ENCODE peak calls at places on chromosomes 11 and 22, in seven cellular contexts. V, F, E, I, W, M and R are unnamed samples.

GRCh38 chr11:32317646-32318045 is 117.7 kb downstream of the WT1 start:
- DNase-seq in E (no peak), I (no peak), F (no peak), M (no peak), V (no peak), W (no peak), R (no peak)

GRCh38 chr22:24120029-24120428 is 61.3 kb upstream of the SUSD2 start:
- DNase-seq in V (no peak), F (no peak), W (no peak), M (no peak), E (no peak), I (peak), R (no peak)

GRCh38 chr11:110162216-110162615 is 69.0 kb downstream of the ZC3H12C start:
- DNase-seq in F (no peak), M (no peak), E (no peak), W (no peak), V (no peak), I (no peak), R (no peak)

GRCh38 chr11:38100836-38101235 is 1502.8 kb upstream of the RAG2 start:
- DNase-seq in V (no peak), W (no peak), E (no peak), I (no peak), F (no peak), M (no peak), R (no peak)

GRCh38 chr11:43278302-43278956 is 33.4 kb upstream of the API5 start:
- DNase-seq in I (no peak), V (no peak), E (no peak), M (peak), F (peak), W (peak), R (no peak)

GRCh38 chr11:91932151-91932821 is 292.3 kb upstream of the FAT3 start:
- DNase-seq in F (no peak), W (no peak), I (no peak), E (no peak), M (no peak), V (peak), R (no peak)

GRCh38 chr11:1733716-1734351 is 16.6 kb downstream of the IFITM10 start:
- DNase-seq in I (no peak), M (no peak), F (no peak), W (no peak), E (no peak), V (no peak), R (no peak)

GRCh38 chr11:10937416-10937815 is 79.6 kb upstream of the ZBED5 start:
- DNase-seq in E (no peak), M (no peak), F (no peak), V (no peak), W (no peak), I (no peak), R (no peak)

GRCh38 chr11:19988598-19988997 is 171.7 kb downstream of the DBX1 start:
- DNase-seq in E (peak), V (no peak), I (peak), M (peak), W (peak), F (peak), R (no peak)

DNA sequence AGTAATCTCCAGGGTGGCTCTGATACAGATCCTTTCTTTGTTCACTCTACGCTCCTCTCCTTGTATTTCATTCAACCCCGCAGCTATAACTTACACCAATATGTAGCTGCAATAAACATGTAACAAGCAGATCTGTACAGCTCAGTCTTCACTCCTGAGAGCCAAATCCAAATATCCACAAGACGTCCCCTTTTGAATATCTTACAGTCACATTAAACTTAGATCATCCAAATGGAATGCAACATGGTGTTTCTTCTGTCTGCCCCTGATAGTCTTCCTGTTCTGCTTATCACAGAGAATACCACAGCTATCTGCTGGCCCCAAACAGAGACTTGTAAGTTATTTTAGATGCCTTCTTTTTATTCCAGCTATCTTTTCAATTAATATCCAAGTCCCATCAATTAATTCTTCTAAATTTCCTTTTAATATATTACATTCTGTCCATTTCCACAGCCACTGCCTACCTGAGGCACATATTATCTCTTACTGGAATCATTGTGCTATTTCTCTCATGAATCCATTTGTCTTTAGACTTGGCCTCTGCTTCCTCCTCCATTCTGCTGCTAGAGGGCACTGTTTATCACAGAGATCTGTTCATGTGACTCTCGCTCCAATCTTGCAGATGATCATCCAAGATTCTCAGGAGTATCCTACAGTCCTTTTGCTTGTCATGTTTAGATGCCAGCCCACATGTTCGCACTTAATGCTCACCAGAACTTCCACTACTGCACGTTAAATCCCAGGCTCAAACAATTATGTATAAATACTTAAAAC is 908.6 kb downstream of the NTM start:
- DNase-seq in W (no peak), V (peak), I (no peak), E (no peak), F (peak), M (peak), R (no peak)
- TF ChIP-seq CTCF in W (peak), V (peak), I (no peak), E (peak), F (peak), M (peak), R (no peak)

DNA sequence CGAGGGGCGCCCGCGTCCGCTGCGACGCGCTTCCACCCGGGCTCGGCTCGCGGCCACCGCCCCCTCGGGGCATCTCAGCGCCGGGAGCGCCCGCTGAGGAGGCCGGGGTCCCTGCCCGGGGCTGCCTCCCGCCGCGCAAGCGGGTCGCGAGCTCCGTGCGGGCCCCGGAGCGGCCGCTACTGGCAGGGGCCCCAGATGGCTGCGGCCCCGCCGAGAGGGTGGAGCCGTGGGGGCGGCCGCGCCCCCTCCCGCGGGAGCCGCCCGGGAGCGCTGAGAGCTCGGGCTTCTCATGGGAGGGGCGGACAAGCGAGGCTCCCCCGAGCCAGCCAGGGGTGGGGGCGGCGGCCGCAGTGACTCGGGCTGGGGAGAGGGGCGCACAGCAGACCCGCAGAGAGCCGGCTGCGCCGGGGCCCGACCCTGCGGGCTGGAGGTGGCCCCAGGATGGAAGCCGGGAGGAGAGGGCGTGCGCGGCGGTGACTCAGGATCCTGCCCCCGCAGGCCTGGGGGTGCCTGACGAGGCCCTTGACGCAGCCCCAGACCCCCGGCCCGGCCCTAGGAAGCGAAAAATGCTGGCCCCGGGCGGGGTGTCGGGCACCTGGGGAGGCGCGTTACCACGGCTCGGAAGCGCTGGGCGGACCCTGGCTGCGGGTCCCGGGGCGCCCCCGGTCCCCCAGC is 606 bp upstream of the ZFTA start:
- DNase-seq in F (peak), I (peak), E (peak), W (no peak), V (no peak), M (peak), R (peak)
- TF ChIP-seq CTCF in F (no peak), I (no peak), E (no peak), W (peak), V (no peak), M (no peak), R (peak)

GRCh38 chr22:22508274-22509176 is at the start of gene ZNF280B:
- DNase-seq in W (peak), M (peak), E (peak), V (peak), I (peak), F (peak), R (peak)
- TF ChIP-seq CTCF in W (peak), M (peak), E (peak), V (peak), I (peak), F (peak), R (peak)

DNA sequence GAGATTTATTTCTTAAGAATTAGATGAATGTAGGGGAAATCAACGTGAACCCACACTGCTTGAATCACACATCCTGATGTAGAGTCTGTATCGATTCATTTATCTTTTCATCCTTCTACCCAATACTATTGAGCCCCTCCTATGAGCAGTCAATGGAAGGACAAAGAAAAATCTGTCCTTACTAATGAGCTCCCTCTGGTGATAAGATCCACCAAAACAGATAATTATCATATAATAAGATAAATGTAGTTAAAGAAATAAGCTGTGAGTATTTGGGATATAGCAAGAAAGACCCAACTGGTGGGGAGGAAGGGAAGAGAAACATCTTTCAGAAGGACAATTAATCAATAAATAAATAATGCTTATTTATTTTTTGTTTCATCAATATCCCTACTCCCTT is 385.1 kb upstream of the CCDC90B start:
- DNase-seq in M (peak), E (no peak), I (no peak), W (no peak), V (no peak), F (no peak), R (no peak)
- TF ChIP-seq CTCF in M (peak), E (no peak), I (no peak), W (no peak), V (no peak), F (no peak), R (no peak)

GRCh38 chr22:32205974-32206773 is 1.3 kb upstream of the RFPL2 start:
- DNase-seq in V (no peak), E (no peak), F (no peak), W (peak), M (no peak), I (no peak), R (no peak)
- TF ChIP-seq CTCF in V (no peak), E (no peak), F (no peak), W (peak), M (no peak), I (no peak), R (peak)

DNA sequence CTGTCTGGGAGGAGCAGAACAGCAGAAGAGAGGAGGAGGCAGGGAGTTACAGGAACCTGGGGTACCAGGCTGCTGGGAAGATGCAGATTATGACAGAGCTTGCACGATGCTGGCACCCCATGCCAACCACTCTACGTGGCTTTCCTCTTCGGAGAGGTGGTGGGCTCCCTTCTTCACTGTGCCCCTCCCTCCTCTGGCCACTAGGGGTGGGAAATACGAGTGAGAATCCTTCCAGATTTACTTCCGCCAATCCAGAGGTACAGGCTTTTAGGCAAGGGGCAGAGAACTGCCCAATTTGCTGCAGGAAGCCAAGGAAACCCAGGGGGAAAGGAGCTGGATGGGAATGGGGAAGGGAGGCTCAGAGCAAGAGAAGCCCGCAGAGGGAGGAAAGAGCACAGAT is 12.3 kb downstream of the HYOU1 start:
- DNase-seq in E (no peak), V (no peak), M (no peak), W (no peak), I (no peak), F (no peak), R (no peak)
- TF ChIP-seq CTCF in E (no peak), V (peak), M (peak), W (peak), I (no peak), F (no peak), R (peak)